ENCODE peak calls at places on chromosomes 11 and 22, in six cellular contexts. B, S, P, C, W and N are unnamed samples.

GRCh38 chr11:82720267-82720666 is 13.4 kb downstream of the FAM181B start:
- DNase-seq in B (no peak), S (no peak), P (no peak), C (no peak), W (no peak), N (no peak)

GRCh38 chr11:130585545-130585944 is 137.1 kb downstream of the ADAMTS15 start:
- DNase-seq in B (peak; percentile 25), S (no peak), P (no peak), C (no peak), W (no peak), N (peak; percentile 90)

GRCh38 chr22:47617186-47617585 is 854.7 kb downstream of the TBC1D22A start:
- DNase-seq in B (no peak), S (no peak), P (no peak), C (no peak), W (no peak), N (no peak)

GRCh38 chr22:17772963-17773605 is 1.2 kb downstream of the BID start:
- DNase-seq in B (peak; percentile 57), S (no peak), P (no peak), C (no peak), W (no peak), N (peak; percentile 66)

GRCh38 chr11:26741036-26741435 is 19.2 kb upstream of the SLC5A12 start:
- DNase-seq in B (peak; percentile 22), S (no peak), P (peak; percentile 17), C (no peak), W (no peak), N (no peak)

GRCh38 chr11:66267379-66268209 is 845 bp upstream of the RAB1B start:
- DNase-seq in B (peak; percentile 42), S (peak; percentile 87), P (peak; percentile 81), C (peak; percentile 65), W (peak; percentile 88), N (peak; percentile 68)

GRCh38 chr11:83572521-83572920 is 286.4 kb upstream of the CCDC90B start:
- DNase-seq in B (no peak), S (no peak), P (no peak), C (no peak), W (no peak), N (no peak)

GRCh38 chr22:23779731-23780130 is 7.0 kb upstream of the SMARCB1 start:
- DNase-seq in B (no peak), S (no peak), P (no peak), C (no peak), W (no peak), N (no peak)

GRCh38 chr22:25702571-25703167 is 39.3 kb upstream of the MYO18B start:
- DNase-seq in B (no peak), S (no peak), P (no peak), C (no peak), W (peak; percentile 13), N (no peak)

GRCh38 chr22:48940988-48941902 is 886.4 kb downstream of the BRD1 start:
- DNase-seq in B (no peak), S (no peak), P (no peak), C (no peak), W (no peak), N (no peak)

GRCh38 chr11:128026596-128026995 is 560.8 kb downstream of the ETS1 start:
- DNase-seq in B (peak; percentile 87), S (no peak), P (no peak), C (no peak), W (no peak), N (peak; percentile 94)

GRCh38 chr22:44920183-44920582 is 89.6 kb downstream of the PHF21B start:
- DNase-seq in B (no peak), S (no peak), P (no peak), C (no peak), W (no peak), N (no peak)

GRCh38 chr11:64832467-64833197 is 11.8 kb downstream of the CDC42BPG start:
- DNase-seq in B (no peak), S (no peak), P (no peak), C (no peak), W (no peak), N (no peak)

GRCh38 chr11:82907376-82907775 is 5.8 kb downstream of the DDIAS start:
- DNase-seq in B (no peak), S (no peak), P (no peak), C (no peak), W (no peak), N (no peak)

GRCh38 chr11:93903989-93904388 is 53.6 kb upstream of the VSTM5 start:
- DNase-seq in B (no peak), S (peak; percentile 37), P (no peak), C (no peak), W (no peak), N (no peak)

GRCh38 chr11:16902979-16903378 is 111.2 kb downstream of the PLEKHA7 start:
- DNase-seq in B (no peak), S (no peak), P (no peak), C (no peak), W (no peak), N (no peak)

GRCh38 chr22:27642104-27642800 is 159.3 kb downstream of the MN1 start:
- DNase-seq in B (no peak), S (no peak), P (no peak), C (no peak), W (no peak), N (no peak)